ENCODE peak calls at places on chromosome 4, in ten cellular contexts. A is HCT116, D is transverse colon, J is GM12878, P is suprapubic skin, R is stomach, B is SK-N-SH, I is sigmoid colon, F is upper lobe of left lung, C is spleen. K is an unnamed sample.

GRCh38 chr4:128758314-128758922 is 51.1 kb upstream of the JADE1 start:
- DNase-seq in D (no peak), B (no peak), C (no peak), A (no peak), I (no peak), F (no peak), J (no peak), R (no peak), P (no peak), K (no peak)

GRCh38 chr4:111064342-111064993 is 441.6 kb upstream of the PITX2 start:
- DNase-seq in R (no peak), C (no peak), A (peak; percentile 93), I (no peak), B (no peak), F (no peak), P (no peak), J (peak; percentile 2), D (no peak), K (no peak)

GRCh38 chr4:188246488-188246887 is 107.2 kb downstream of the TRIML1 start:
- DNase-seq in I (no peak), P (no peak), J (no peak), A (peak; percentile 7), F (no peak), D (no peak), B (no peak), R (no peak), C (no peak), K (no peak)

GRCh38 chr4:24042094-24042493 is 152.2 kb upstream of the PPARGC1A start:
- DNase-seq in R (no peak), I (no peak), P (no peak), J (no peak), D (no peak), F (no peak), B (no peak), A (no peak), C (no peak), K (no peak)

GRCh38 chr4:151715881-151716280 is 44.9 kb downstream of the GATB start:
- DNase-seq in F (no peak), A (no peak), C (no peak), I (no peak), J (no peak), B (no peak), D (no peak), P (no peak), R (no peak), K (no peak)

GRCh38 chr4:144185086-144185485 is 44.6 kb upstream of the GYPA start:
- DNase-seq in A (no peak), P (no peak), D (no peak), F (no peak), C (no peak), I (no peak), B (no peak), R (no peak), J (no peak), K (no peak)

GRCh38 chr4:109730294-109731051 is 603 bp upstream of the PLA2G12A start:
- DNase-seq in F (peak; percentile 60), P (peak; percentile 76), C (peak; percentile 87), J (peak; percentile 13), A (no peak), B (peak; percentile 59), R (peak; percentile 57), D (peak; percentile 68), I (peak; percentile 82), K (peak; percentile 27)

GRCh38 chr4:129138762-129139496 is 43.0 kb downstream of the C4orf33 start:
- DNase-seq in D (no peak), F (no peak), J (no peak), I (no peak), A (no peak), R (no peak), B (no peak), P (no peak), C (no peak), K (no peak)

GRCh38 chr4:176549161-176549865 is 229.5 kb downstream of the SPCS3 start:
- DNase-seq in R (no peak), J (no peak), I (no peak), B (no peak), F (no peak), A (no peak), D (no peak), P (no peak), C (no peak), K (no peak)

GRCh38 chr4:76951333-76952033 is 1.9 kb downstream of the SEPTIN11 start:
- DNase-seq in A (no peak), R (no peak), J (no peak), C (no peak), D (no peak), I (no peak), B (no peak), P (no peak), F (no peak), K (no peak)

GRCh38 chr4:165198329-165198728 is 9.0 kb upstream of the KLHL2 start:
- DNase-seq in P (no peak), R (no peak), D (no peak), J (no peak), I (no peak), B (no peak), C (no peak), F (no peak), A (no peak), K (no peak)

GRCh38 chr4:143185253-143186107 is 763 bp downstream of the USP38 start:
- DNase-seq in D (peak; percentile 16), A (no peak), I (peak; percentile 67), R (no peak), C (peak; percentile 80), J (no peak), P (peak; percentile 69), F (peak; percentile 31), B (peak; percentile 6), K (no peak)

GRCh38 chr4:143183513-143184216 is 1.1 kb upstream of the USP38 start:
- DNase-seq in B (no peak), R (no peak), I (no peak), P (no peak), J (no peak), A (no peak), D (no peak), F (no peak), C (no peak), K (no peak)

GRCh38 chr4:143184217-143184502 is 557 bp upstream of the USP38 start:
- DNase-seq in J (no peak), D (no peak), F (no peak), B (no peak), C (no peak), R (no peak), P (no peak), I (no peak), A (no peak), K (no peak)

GRCh38 chr4:143186202-143186601 is 1.5 kb downstream of the USP38 start:
- DNase-seq in A (no peak), R (no peak), F (no peak), C (no peak), I (no peak), D (no peak), J (no peak), B (no peak), P (no peak), K (no peak)

DNA sequence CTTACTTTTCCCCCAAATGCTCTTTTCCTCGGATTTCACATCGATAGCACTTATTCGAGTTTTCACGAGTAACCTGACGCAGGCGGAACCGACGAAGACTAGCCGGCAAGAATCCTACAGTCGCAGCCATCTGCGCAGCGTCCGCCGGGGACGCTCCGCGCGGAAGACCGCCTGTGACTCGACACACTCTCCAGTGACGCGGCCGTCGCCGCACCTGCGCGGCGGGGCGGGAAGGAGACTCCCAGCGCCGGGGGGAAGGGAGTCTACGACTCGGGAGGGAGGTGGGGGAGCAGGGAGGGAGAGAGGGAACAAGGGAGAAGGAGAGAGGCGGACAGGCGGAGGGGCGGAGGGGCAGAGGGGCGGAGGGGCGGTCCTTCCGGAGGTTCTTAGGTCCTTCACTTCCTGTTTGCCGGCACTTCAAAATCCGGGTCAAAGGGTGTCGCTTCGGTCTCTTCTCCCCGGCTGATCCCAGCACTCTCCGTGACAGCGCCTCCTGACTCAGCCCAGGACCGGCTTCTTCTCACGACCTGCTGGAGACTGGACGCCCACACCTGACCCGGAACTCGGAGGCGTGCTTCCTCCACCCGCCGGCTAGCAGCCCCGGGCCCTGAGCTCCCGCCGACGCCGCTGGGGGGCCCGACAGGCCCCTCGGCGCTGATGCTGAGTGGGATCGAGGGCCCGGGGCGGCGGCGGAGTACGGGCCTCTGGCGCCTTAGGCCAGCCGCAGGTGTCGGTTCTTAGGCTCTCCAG is at the start of gene USP38:
- DNase-seq in P (peak; percentile 94), B (peak; percentile 93), F (peak; percentile 92), C (peak; percentile 95), A (peak; percentile 86), R (peak; percentile 91), J (peak; percentile 73), D (peak; percentile 96), I (peak; percentile 97), K (peak; percentile 93)
- TF ChIP-seq POLR2AphosphoS5 in P (peak; percentile 63), B (peak; percentile 79), F (peak; percentile 89), C (peak; percentile 90), A (peak; percentile 97), R (peak; percentile 87), J (peak; percentile 88), D (peak; percentile 94), I (peak; percentile 93), K (peak; percentile 69)

GRCh38 chr4:156197216-156197615 is 243.6 kb upstream of the CTSO start:
- DNase-seq in A (no peak), F (no peak), P (no peak), R (no peak), D (no peak), J (no peak), B (no peak), I (peak; percentile 70), C (no peak), K (no peak)
- TF ChIP-seq POLR2AphosphoS5 in A (no peak), F (no peak), P (no peak), R (no peak), D (no peak), J (no peak), B (no peak), I (no peak), C (no peak), K (no peak)

DNA sequence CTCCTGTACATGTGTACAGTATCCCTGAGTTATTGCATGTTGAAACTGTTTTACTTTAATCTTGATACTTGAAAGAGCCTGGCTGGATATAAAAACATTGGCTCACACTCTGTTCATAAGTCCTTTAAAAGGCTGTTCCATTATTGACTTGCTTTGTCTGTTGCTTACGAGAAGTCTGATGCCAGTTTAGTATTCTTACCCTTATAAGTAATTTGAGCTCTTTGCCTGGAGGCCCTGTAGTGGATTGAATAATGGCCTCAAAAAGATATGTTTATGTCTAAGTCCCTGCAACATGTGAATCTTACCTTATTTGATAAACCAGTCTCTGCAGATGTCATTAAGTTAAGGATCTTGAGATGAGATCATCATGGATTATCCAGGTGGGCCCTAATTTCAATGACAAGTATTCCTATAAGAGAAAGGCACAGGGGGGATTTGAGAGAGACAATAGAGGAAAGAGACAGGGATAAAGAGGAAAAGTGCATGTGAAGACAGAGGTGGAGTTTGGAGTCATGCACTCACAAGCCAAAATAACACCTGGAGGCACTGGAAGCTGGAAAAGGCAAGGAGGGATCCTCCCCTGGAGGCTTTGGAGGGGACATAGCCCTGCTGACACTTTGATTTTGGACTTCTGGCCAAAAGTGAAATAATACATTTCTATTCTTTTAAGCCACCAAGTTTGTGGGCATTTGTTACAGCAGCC is 98.1 kb downstream of the IRF2 start:
- DNase-seq in P (no peak), F (no peak), A (no peak), R (no peak), B (no peak), J (no peak), C (no peak), I (no peak), D (no peak), K (no peak)
- TF ChIP-seq POLR2AphosphoS5 in P (no peak), F (no peak), A (no peak), R (no peak), B (no peak), J (no peak), C (no peak), I (no peak), D (no peak), K (no peak)

GRCh38 chr4:7708981-7709380 is 230.7 kb downstream of the AFAP1 start:
- DNase-seq in C (no peak), D (no peak), J (no peak), F (no peak), I (no peak), A (no peak), P (no peak), B (no peak), R (no peak), K (no peak)
- TF ChIP-seq POLR2AphosphoS5 in C (no peak), D (no peak), J (no peak), F (no peak), I (no peak), A (no peak), P (no peak), B (no peak), R (no peak), K (no peak)

K was measured in breast epithelium.